ENCODE peak calls at places on chromosomes 4 and X, in five cellular contexts. R is fibroblast of mammary gland, D is endodermal cell, L is HepG2, T is breast epithelium. I is an unnamed sample.

GRCh38 chr4:30924521-30924920 is 204.4 kb downstream of the PCDH7 start:
- DNase-seq in R (peak), T (no peak), D (no peak), L (no peak), I (no peak)

GRCh38 chr4:186727977-186728519 is 4.4 kb upstream of the FAT1 start:
- DNase-seq in L (peak), R (peak), D (peak), T (no peak), I (no peak)

GRCh38 chr4:155085843-155086530 is 122.4 kb upstream of the NPY2R start:
- DNase-seq in T (no peak), R (peak), L (no peak), D (no peak), I (no peak)

GRCh38 chrX:16712825-16713155 is 321 bp upstream of the CTPS2 start:
- DNase-seq in D (no peak), L (no peak), T (no peak), R (no peak), I (no peak)

GRCh38 chr4:8571702-8572685 is 8.2 kb upstream of the GPR78 start:
- DNase-seq in R (peak), L (no peak), T (no peak), D (no peak), I (no peak)

GRCh38 chr4:55458611-55459010 is 62.9 kb downstream of the TMEM165 start:
- DNase-seq in D (no peak), L (no peak), R (peak), T (no peak), I (no peak)

GRCh38 chr4:150199056-150199455 is 120.8 kb downstream of the DCLK2 start:
- DNase-seq in R (no peak), T (no peak), L (no peak), D (no peak), I (no peak)

GRCh38 chr4:2385450-2386020 is 32.9 kb downstream of the ZFYVE28 start:
- DNase-seq in D (no peak), T (no peak), R (no peak), L (no peak), I (no peak)

GRCh38 chr4:107512549-107512948 is 207.5 kb downstream of the PAPSS1 start:
- DNase-seq in R (no peak), T (no peak), L (no peak), D (no peak), I (no peak)

GRCh38 chrX:47380268-47380667 is 9.9 kb downstream of the ZNF157 start:
- DNase-seq in T (peak), R (peak), D (no peak), L (peak), I (no peak)

GRCh38 chr4:6369924-6370645 is 100.4 kb downstream of the WFS1 start:
- DNase-seq in T (no peak), L (no peak), D (peak), R (no peak), I (no peak)

GRCh38 chr4:40492747-40493146 is 136.9 kb downstream of the RBM47 start:
- DNase-seq in D (no peak), L (no peak), T (no peak), R (no peak), I (no peak)

GRCh38 chrX:140822184-140822583 is 112.6 kb downstream of the LINC00632 start:
- DNase-seq in D (no peak), L (no peak), R (no peak), T (no peak), I (no peak)

GRCh38 chrX:154021131-154021611 is 1.5 kb upstream of the IRAK1 start:
- DNase-seq in D (peak), L (no peak), R (peak), T (no peak), I (no peak)

GRCh38 chrX:154018518-154019060 is 1.1 kb downstream of the IRAK1 start:
- DNase-seq in T (no peak), L (no peak), R (no peak), D (no peak), I (no peak)

GRCh38 chrX:154019061-154019621 is 561 bp downstream of the IRAK1 start:
- DNase-seq in D (no peak), T (no peak), R (no peak), L (no peak), I (no peak)

GRCh38 chrX:154020500-154021115 is 906 bp upstream of the IRAK1 start:
- DNase-seq in L (no peak), D (no peak), T (no peak), R (no peak), I (no peak)

DNA sequence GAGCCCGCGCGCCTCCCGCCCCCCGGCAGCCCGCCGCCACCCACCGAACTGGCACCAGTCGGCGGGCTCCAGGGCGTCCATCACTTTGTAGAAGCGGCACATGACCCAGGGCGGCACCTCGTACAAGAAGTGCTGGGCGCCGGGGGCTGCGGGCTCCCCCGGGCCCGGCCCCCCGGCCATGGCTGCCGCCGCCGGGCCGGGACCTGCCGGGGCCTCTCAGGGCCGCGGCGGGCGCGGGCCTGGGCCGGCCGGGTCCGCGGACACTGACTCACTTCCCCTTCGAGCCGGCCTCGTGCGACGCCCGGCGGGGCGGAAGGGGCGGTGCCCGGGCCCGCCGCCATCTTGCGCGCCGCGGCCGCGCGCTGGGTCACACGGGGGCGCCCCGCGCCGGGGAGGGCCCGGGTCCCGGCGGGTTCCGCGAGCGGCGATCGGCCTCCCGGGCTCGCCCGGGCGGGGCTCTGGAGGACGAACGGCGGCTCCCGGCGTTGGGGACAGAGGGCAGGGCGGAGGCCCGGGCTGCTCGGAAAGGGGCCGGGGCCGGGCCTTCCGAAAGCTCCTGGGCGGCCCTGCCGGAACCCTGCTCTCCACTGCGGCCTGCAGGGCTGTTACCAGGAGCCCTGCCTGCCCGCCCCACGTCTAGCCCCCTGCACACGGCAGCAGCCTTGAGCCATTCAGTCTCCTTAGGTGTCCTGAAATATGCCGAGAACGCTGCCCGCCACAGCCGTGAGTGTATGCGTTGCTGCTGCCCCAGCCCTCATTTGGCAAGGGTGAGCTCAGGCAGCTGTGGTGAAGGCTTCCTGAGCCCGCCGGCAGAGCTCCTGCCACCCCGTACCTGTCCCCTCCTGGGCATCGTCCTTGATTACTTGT is at the start of gene IRAK1:
- DNase-seq in D (peak), R (peak), L (no peak), T (no peak), I (no peak)
- TF ChIP-seq CTCF in D (no peak), R (no peak), L (no peak), T (no peak), I (peak)

GRCh38 chr4:26458104-26458503 is 32.2 kb downstream of the CCKAR start:
- DNase-seq in L (no peak), D (no peak), T (no peak), R (no peak), I (no peak)

GRCh38 chr4:26459756-26460530 is 30.3 kb downstream of the CCKAR start:
- DNase-seq in L (no peak), R (peak), D (no peak), T (no peak), I (no peak)

GRCh38 chr4:26457412-26457811 is 32.9 kb downstream of the CCKAR start:
- DNase-seq in L (no peak), T (no peak), R (no peak), D (no peak), I (no peak)

GRCh38 chr4:26455571-26455970 is 34.7 kb downstream of the CCKAR start:
- DNase-seq in D (no peak), L (no peak), T (no peak), R (no peak), I (no peak)

GRCh38 chr4:26459054-26459755 is 31.1 kb downstream of the CCKAR start:
- DNase-seq in T (no peak), D (no peak), R (peak), L (peak), I (peak)
- H3K4me3 ChIP-seq in T (no peak), D (no peak), R (no peak), L (no peak), I (no peak)

GRCh38 chr4:3434891-3435683 is 6.7 kb upstream of the HGFAC start:
- DNase-seq in R (no peak), T (no peak), D (peak), L (no peak), I (no peak)
- TF ChIP-seq CTCF in R (no peak), T (no peak), D (peak), L (peak), I (no peak)

GRCh38 chrX:133366735-133367134 is 48.6 kb downstream of the GPC4 start:
- DNase-seq in T (no peak), L (no peak), R (no peak), D (no peak), I (no peak)
- H3K4me3 ChIP-seq in T (no peak), L (no peak), R (no peak), D (no peak), I (no peak)

DNA sequence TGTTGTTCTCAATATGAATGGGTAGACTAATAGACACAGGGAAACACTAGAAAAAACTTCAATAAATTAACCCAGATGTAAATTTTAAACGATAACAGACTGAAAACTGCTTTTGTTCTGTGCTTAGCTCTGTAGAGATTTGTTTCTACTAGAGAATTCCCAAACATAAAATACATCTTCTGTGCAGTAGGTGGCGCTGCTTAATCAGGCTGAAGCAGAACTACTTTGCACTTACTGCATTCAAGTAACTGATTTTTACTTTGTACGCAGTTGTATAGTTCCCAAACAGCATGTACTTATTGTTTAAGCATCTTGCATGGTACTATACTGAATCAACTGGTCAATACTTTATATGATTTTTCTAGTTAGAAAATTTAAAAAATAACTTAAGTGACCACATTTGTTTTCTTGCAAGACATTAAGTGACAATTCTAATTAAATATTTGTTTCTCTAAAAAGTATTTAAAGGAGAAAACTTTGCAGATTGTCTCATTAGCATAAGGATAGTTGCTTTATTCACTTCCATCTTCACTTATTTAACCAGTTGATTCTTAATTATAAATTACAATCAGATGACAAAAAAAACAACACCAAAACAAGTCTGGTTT is 490.6 kb downstream of the IL15 start:
- DNase-seq in R (peak), D (peak), T (peak), L (peak), I (peak)
- TF ChIP-seq CTCF in R (peak), D (peak), T (peak), L (peak), I (peak)

I was measured in LNCaP clone FGC.